ENCODE peak calls at places on chromosomes 5 and 9, in five cellular contexts. One of them, this sample, is unnamed.

GRCh38 chr9:98215821-98216220 is 23.4 kb upstream of the CORO2A start:
- DNase-seq in K562: no peak
- DNase-seq in H1: no peak
- DNase-seq in HepG2: no peak
- DNase-seq in GM12878: no peak
- DNase-seq in this sample: peak; percentile 65

GRCh38 chr5:172399336-172399735 is 55.0 kb downstream of the SH3PXD2B start:
- DNase-seq in H1: no peak
- DNase-seq in GM12878: no peak
- DNase-seq in K562: no peak
- DNase-seq in HepG2: no peak
- DNase-seq in this sample: no peak

GRCh38 chr9:70625078-70625477 is 210.6 kb upstream of the KLF9 start:
- DNase-seq in GM12878: no peak
- DNase-seq in HepG2: no peak
- DNase-seq in K562: peak; percentile 44
- DNase-seq in H1: no peak
- DNase-seq in this sample: peak; percentile 55

GRCh38 chr5:170427672-170428236 is 38.6 kb upstream of the KCNMB1 start:
- DNase-seq in H1: no peak
- DNase-seq in GM12878: no peak
- DNase-seq in HepG2: no peak
- DNase-seq in K562: no peak
- DNase-seq in this sample: no peak

GRCh38 chr5:177402271-177403043 is 2.0 kb upstream of the PFN3 start:
- DNase-seq in H1: peak; percentile 68
- DNase-seq in K562: no peak
- DNase-seq in GM12878: no peak
- DNase-seq in HepG2: no peak
- DNase-seq in this sample: peak; percentile 97

GRCh38 chr5:15995206-15996052 is 184.2 kb downstream of the MARCHF11 start:
- DNase-seq in HepG2: peak; percentile 5
- DNase-seq in GM12878: no peak
- DNase-seq in K562: no peak
- DNase-seq in H1: no peak
- DNase-seq in this sample: peak; percentile 72

GRCh38 chr5:74085186-74085585 is 459.2 kb downstream of the ARHGEF28 start:
- DNase-seq in H1: no peak
- DNase-seq in HepG2: no peak
- DNase-seq in GM12878: no peak
- DNase-seq in K562: peak; percentile 9
- DNase-seq in this sample: no peak

GRCh38 chr9:109704546-109704945 is 75.5 kb upstream of the PALM2AKAP2 start:
- DNase-seq in K562: no peak
- DNase-seq in HepG2: no peak
- DNase-seq in GM12878: no peak
- DNase-seq in H1: no peak
- DNase-seq in this sample: no peak

GRCh38 chr5:2353871-2354440 is 397.5 kb downstream of the IRX2 start:
- DNase-seq in H1: no peak
- DNase-seq in GM12878: no peak
- DNase-seq in HepG2: no peak
- DNase-seq in K562: no peak
- DNase-seq in this sample: no peak

GRCh38 chr9:126384926-126385325 is 58.3 kb downstream of the MVB12B start:
- DNase-seq in HepG2: no peak
- DNase-seq in K562: no peak
- DNase-seq in GM12878: no peak
- DNase-seq in H1: no peak
- DNase-seq in this sample: no peak

GRCh38 chr9:126386088-126386487 is 59.5 kb downstream of the MVB12B start:
- DNase-seq in K562: no peak
- DNase-seq in H1: no peak
- DNase-seq in HepG2: peak; percentile 37
- DNase-seq in GM12878: no peak
- DNase-seq in this sample: peak; percentile 58

GRCh38 chr9:126386814-126387213 is 60.2 kb downstream of the MVB12B start:
- DNase-seq in H1: no peak
- DNase-seq in GM12878: no peak
- DNase-seq in HepG2: no peak
- DNase-seq in K562: no peak
- DNase-seq in this sample: no peak

GRCh38 chr9:126380447-126380846 is 53.8 kb downstream of the MVB12B start:
- DNase-seq in H1: no peak
- DNase-seq in GM12878: no peak
- DNase-seq in K562: no peak
- DNase-seq in HepG2: no peak
- DNase-seq in this sample: peak; percentile 41

DNA sequence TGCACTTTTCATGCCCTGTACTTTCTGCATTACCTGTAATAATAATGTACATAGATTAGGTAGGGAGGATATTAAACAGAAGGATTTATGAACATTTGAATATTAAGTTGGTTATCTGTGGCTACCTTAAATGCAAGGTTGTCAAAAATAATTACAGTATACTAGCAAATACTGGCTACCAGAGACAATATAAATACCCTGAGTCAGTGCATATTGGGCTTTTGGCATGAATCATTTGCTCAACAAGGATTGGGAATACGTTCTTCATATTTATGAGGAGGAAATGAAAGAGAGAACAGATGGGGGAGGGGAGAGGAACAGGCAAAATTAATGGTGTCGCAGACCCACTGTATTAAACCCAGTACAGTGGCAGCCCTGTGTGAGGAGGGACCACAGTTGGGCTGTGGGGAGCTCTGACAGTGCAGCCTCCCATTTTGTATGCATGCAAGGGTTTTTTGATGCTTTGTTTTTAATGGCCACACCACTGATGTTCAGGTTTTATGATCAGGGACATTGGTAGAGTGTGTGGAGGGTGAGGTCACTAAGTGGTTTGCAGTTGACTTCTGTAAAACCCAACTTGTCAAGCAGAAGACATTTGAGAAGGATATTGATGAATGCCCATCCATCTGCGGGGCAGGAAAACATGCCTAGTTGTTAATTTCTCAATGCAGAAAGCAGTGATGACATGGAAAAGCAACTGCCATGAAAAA is 56.9 kb downstream of the MVB12B start:
- DNase-seq in H1: no peak
- DNase-seq in K562: no peak
- DNase-seq in GM12878: no peak
- DNase-seq in HepG2: no peak
- DNase-seq in this sample: no peak
- TF ChIP-seq CREB1 in H1: no peak
- TF ChIP-seq CREB1 in K562: no peak
- TF ChIP-seq CREB1 in GM12878: no peak
- TF ChIP-seq CREB1 in HepG2: no peak
- TF ChIP-seq CREB1 in this sample: no peak

GRCh38 chr9:130651752-130652151 is 12.6 kb upstream of the PRDM12 start:
- DNase-seq in GM12878: no peak
- DNase-seq in HepG2: no peak
- DNase-seq in H1: no peak
- DNase-seq in K562: no peak
- DNase-seq in this sample: no peak
- H3K27me3 ChIP-seq in GM12878: no peaks in the 10 kb centered on the region
- H3K27me3 ChIP-seq in HepG2: no peaks in the 10 kb centered on the region
- H3K27me3 ChIP-seq in H1: peaks cover 17% of the 10 kb centered on the region
- H3K27me3 ChIP-seq in K562: peaks cover 43% of the 10 kb centered on the region
- H3K27me3 ChIP-seq in this sample: peaks cover 22% of the 10 kb centered on the region

DNA sequence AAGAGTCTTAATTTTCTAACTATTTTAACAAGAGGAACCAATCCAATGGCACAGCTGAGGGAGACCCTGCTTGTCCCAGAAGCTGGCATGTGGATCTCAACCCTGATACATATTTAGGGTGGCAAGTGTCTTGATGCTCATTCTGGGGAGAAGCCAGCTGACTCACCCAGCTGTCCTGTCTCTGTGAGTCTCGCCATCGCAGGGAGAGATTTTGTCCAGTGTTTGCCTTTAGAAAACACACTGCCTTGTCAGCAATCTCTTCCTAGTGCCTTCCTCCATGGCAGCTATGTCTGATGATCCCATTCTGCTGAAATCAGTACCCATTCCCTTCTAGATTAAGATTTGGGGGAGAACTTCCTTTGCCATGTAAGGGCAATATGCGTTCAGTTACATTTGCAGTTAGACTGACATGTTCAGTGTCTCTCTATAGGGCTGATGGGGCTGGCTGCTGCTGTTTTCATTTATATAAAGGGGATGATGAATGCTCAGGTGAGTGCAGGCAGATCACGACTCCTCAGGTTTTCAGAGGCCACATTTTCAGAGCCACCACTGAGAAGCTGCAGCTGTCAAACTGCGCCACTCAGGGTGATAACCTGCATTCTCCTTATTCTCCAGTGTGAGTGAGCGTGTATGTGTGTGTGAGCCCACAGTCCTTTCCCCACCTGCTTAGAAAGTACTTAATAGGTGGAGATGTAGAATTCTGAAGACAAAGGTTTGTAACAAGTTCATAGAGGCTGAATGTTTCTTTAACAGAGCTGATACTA is 217.0 kb downstream of the GAS1 start:
- DNase-seq in HepG2: no peak
- DNase-seq in K562: no peak
- DNase-seq in H1: no peak
- DNase-seq in GM12878: no peak
- DNase-seq in this sample: no peak
- TF ChIP-seq CREB1 in HepG2: no peak
- TF ChIP-seq CREB1 in K562: no peak
- TF ChIP-seq CREB1 in H1: no peak
- TF ChIP-seq CREB1 in GM12878: no peak
- TF ChIP-seq CREB1 in this sample: no peak

DNA sequence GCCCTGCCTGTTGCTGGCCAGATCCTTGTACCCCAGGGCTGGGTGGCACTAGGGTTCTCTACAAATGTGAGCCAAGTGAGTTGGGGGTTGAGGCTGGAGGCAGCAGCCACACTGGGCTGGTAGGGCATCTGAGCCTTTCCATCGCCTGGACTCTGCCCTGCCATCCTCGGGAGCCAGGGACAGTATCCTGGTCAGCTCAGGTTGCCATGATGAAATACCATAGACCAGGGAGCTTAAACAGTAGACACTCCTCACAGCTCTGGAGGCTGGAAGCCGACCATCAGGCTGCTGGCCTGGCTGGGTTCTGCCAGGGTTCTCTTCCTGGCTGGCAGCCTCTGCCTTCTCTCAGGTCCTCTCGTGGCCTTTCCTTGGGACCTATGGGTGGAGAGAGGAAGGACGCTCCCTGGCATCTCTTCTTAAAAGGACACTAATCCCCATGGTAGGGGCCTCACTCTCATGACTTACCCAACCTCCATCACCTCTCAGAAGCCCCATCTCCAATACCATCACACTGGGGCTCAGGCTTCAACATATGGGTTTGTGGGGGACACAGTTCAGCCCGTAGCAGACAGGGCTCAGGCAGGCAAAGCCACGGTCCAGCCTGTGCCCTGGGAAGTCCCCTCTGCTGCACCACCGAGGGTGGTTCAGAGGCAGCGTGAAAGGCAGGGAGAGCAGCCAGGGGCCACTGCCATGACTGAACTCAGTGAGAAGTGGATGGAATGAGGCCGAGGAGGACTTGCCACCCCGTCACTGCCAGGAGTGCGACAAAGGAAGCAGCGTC is 50.1 kb downstream of the HMCN2 start:
- DNase-seq in HepG2: no peak
- DNase-seq in H1: no peak
- DNase-seq in GM12878: no peak
- DNase-seq in K562: no peak
- DNase-seq in this sample: no peak
- H3K27me3 ChIP-seq in HepG2: peaks cover 2% of the 10 kb centered on the region
- H3K27me3 ChIP-seq in H1: no peaks in the 10 kb centered on the region
- H3K27me3 ChIP-seq in GM12878: no peaks in the 10 kb centered on the region
- H3K27me3 ChIP-seq in K562: peaks cover 56% of the 10 kb centered on the region
- H3K27me3 ChIP-seq in this sample: no peaks in the 10 kb centered on the region

This sample was measured in GM23338.